ENCODE peak calls at places on chromosomes 12 and 14, in ten cellular contexts. G, N, X, S, Q, H, V, P, I and K are unnamed samples.

GRCh38 chr14:50658203-50658602 is 9.9 kb downstream of the SAV1 start:
- DNase-seq in G (no peak), N (no peak), X (peak; percentile 38), S (peak; percentile 83), Q (no peak), H (no peak), V (peak; percentile 43), P (no peak), I (peak; percentile 67), K (no peak)

GRCh38 chr14:102150083-102150482 is 10.4 kb downstream of the WDR20 start:
- DNase-seq in G (no peak), N (no peak), X (no peak), S (no peak), Q (no peak), H (no peak), V (no peak), P (no peak), I (no peak), K (no peak)

GRCh38 chr12:98274430-98275130 is 240.8 kb upstream of the TMPO start:
- DNase-seq in G (no peak), N (no peak), X (no peak), S (no peak), Q (no peak), H (no peak), V (no peak), P (no peak), I (no peak), K (no peak)

GRCh38 chr12:9925746-9926393 is 6.3 kb downstream of the CLEC2A start:
- DNase-seq in G (no peak), N (no peak), X (peak; percentile 57), S (peak; percentile 86), Q (peak; percentile 21), H (no peak), V (no peak), P (no peak), I (peak; percentile 65), K (peak; percentile 60)

GRCh38 chr14:61643546-61643945 is 51.8 kb upstream of the HIF1A start:
- DNase-seq in G (no peak), N (no peak), X (no peak), S (no peak), Q (no peak), H (no peak), V (no peak), P (no peak), I (no peak), K (no peak)

GRCh38 chr14:30657606-30658163 is 35.6 kb downstream of the SCFD1 start:
- DNase-seq in G (no peak), N (no peak), X (peak; percentile 35), S (peak; percentile 39), Q (no peak), H (no peak), V (no peak), P (no peak), I (peak; percentile 29), K (no peak)

GRCh38 chr14:101380940-101381339 is 180.4 kb upstream of the DIO3 start:
- DNase-seq in G (no peak), N (no peak), X (no peak), S (no peak), Q (no peak), H (no peak), V (no peak), P (no peak), I (no peak), K (no peak)

GRCh38 chr14:100289916-100290606 is 16.2 kb downstream of the SLC25A29 start:
- DNase-seq in G (no peak), N (no peak), X (no peak), S (no peak), Q (no peak), H (peak; percentile 56), V (no peak), P (no peak), I (no peak), K (peak; percentile 67)

GRCh38 chr14:61454545-61454944 is 133.2 kb downstream of the PRKCH start:
- DNase-seq in G (no peak), N (peak; percentile 25), X (no peak), S (no peak), Q (no peak), H (no peak), V (no peak), P (no peak), I (no peak), K (no peak)

GRCh38 chr12:116246490-116247179 is 30.9 kb downstream of the MED13L start:
- DNase-seq in G (no peak), N (no peak), X (no peak), S (peak; percentile 47), Q (no peak), H (no peak), V (no peak), P (no peak), I (no peak), K (no peak)

GRCh38 chr12:124461241-124461673 is 106.2 kb downstream of the NCOR2 start:
- DNase-seq in G (no peak), N (no peak), X (no peak), S (no peak), Q (no peak), H (peak; percentile 64), V (no peak), P (no peak), I (no peak), K (no peak)

GRCh38 chr14:94077111-94077821 is 3.7 kb downstream of the DDX24 start:
- DNase-seq in G (no peak), N (no peak), X (no peak), S (no peak), Q (no peak), H (no peak), V (no peak), P (no peak), I (no peak), K (no peak)

GRCh38 chr14:50233335-50234250 is 2.2 kb upstream of the SOS2 start:
- DNase-seq in G (no peak), N (no peak), X (peak; percentile 81), S (no peak), Q (no peak), H (no peak), V (no peak), P (no peak), I (no peak), K (no peak)

GRCh38 chr12:123034865-123035264 is 54.4 kb downstream of the ARL6IP4 start:
- DNase-seq in G (no peak), N (no peak), X (peak; percentile 88), S (no peak), Q (peak; percentile 70), H (no peak), V (no peak), P (no peak), I (peak; percentile 33), K (no peak)

GRCh38 chr12:3607039-3607719 is 116.2 kb downstream of the PRMT8 start:
- DNase-seq in G (no peak), N (no peak), X (no peak), S (no peak), Q (no peak), H (no peak), V (no peak), P (no peak), I (no peak), K (no peak)

GRCh38 chr12:49040364-49040855 is 20.2 kb downstream of the KMT2D start:
- DNase-seq in G (no peak), N (no peak), X (no peak), S (no peak), Q (no peak), H (peak; percentile 47), V (no peak), P (no peak), I (no peak), K (no peak)
- H3K36me3 ChIP-seq in G (peaks cover 85% of the 10 kb centered on the region), N (peaks cover 83% of the 10 kb centered on the region), X (peaks cover 80% of the 10 kb centered on the region), S (peaks cover 30% of the 10 kb centered on the region), Q (peaks cover 45% of the 10 kb centered on the region), H (peaks cover 6% of the 10 kb centered on the region), V (peaks cover 99% of the 10 kb centered on the region), P (peaks cover 72% of the 10 kb centered on the region), I (peaks cover 61% of the 10 kb centered on the region), K (peaks cover 70% of the 10 kb centered on the region)

GRCh38 chr12:68609955-68610434 is 704 bp upstream of the RAP1B start:
- DNase-seq in G (no peak), N (no peak), X (peak; percentile 53), S (no peak), Q (peak; percentile 31), H (no peak), V (no peak), P (no peak), I (peak; percentile 45), K (peak; percentile 73)
- H3K4me3 ChIP-seq in G (peak overlapping the region; percentile 98), N (peak overlapping the region; percentile 74), X (peak overlapping the region; percentile 74), S (peak overlapping the region; percentile 72), Q (peak overlapping the region; percentile 67), H (peak overlapping the region; percentile 42), V (peak overlapping the region; percentile 59), P (peak overlapping the region; percentile 76), I (peak overlapping the region; percentile 51), K (peak overlapping the region; percentile 72)

GRCh38 chr12:121325922-121326396 is 26.3 kb downstream of the ANAPC5 start:
- DNase-seq in G (no peak), N (no peak), X (no peak), S (no peak), Q (no peak), H (no peak), V (no peak), P (no peak), I (peak; percentile 40), K (no peak)
- H3K36me3 ChIP-seq in G (peaks cover 53% of the 10 kb centered on the region), N (peaks cover 32% of the 10 kb centered on the region), X (peaks cover 66% of the 10 kb centered on the region), S (peaks cover 38% of the 10 kb centered on the region), Q (peaks cover 36% of the 10 kb centered on the region), H (peaks cover 2% of the 10 kb centered on the region), V (peaks cover 97% of the 10 kb centered on the region), P (peaks cover 7% of the 10 kb centered on the region), I (peaks cover 7% of the 10 kb centered on the region), K (peaks cover 31% of the 10 kb centered on the region)

DNA sequence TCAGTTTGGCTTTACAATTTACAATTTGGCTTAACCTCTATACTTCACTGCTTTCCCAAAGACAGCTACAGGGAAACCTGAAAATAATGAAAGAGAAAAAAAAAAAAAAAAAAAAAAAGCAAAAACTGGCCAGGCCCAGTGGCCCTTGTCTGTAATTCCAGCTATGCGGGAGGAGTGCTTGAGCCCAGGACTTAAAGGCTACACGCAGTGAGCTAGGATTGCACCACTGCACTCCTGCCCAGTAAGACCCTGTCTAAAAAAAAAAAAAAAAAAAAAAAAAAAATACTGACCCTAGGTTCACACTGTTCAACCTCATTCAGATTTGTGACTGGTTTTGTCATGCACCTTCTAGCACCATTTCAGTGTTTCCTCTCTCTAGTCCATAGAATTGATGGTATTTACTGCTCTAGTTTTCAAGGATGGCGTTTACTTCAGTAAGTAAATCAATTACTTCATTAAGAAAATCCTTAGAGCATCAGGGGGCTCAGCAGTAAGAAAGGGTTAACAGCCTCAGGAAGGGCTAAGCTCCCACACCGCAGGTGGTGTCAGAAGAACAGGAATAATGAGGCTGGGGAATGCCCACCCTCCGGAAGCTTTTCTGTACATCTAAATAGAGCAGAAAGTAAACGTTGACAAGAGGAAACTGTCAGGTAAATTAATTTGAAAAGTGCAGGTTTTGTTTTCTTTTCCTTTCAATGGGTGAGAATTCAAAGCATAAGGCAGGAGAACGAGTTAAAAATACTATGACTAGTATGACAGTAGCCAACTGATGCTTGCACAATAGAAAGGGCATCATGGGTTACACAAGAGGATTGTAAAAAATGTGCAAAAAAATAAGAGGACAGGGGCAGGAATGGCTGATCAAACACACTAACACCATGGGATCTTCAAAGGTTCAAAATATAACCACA is 115.0 kb upstream of the MDM1 start:
- DNase-seq in G (no peak), N (no peak), X (no peak), S (peak; percentile 79), Q (no peak), H (no peak), V (no peak), P (no peak), I (no peak), K (peak; percentile 15)
- H3K4me3 ChIP-seq in G (no peak overlapping the region), N (no peak overlapping the region), X (no peak overlapping the region), S (peak overlapping the region; percentile 28), Q (no peak overlapping the region), H (no peak overlapping the region), V (no peak overlapping the region), P (no peak overlapping the region), I (no peak overlapping the region), K (no peak overlapping the region)